ENCODE peak calls at places on chromosomes 2 and 18, in nine cellular contexts. N, H, W, X, Y, M, G, Z and F are unnamed samples.

GRCh38 chr2:239276813-239277193 is 124.0 kb downstream of the HDAC4 start:
- DNase-seq in N (no peak), H (peak), W (no peak), X (no peak), Y (no peak), M (no peak), G (no peak), Z (no peak), F (no peak)

GRCh38 chr2:30910686-30911085 is 103.4 kb upstream of the CAPN13 start:
- DNase-seq in N (no peak), H (no peak), W (no peak), X (no peak), Y (no peak), M (no peak), G (no peak), Z (no peak), F (no peak)

GRCh38 chr2:128091691-128092050 is 671 bp downstream of the UGGT1 start:
- DNase-seq in N (peak), H (peak), W (peak), X (peak), Y (no peak), M (no peak), G (no peak), Z (no peak), F (peak)

GRCh38 chr18:58311390-58311789 is 267.4 kb downstream of the NEDD4L start:
- DNase-seq in N (no peak), H (no peak), W (no peak), X (no peak), Y (no peak), M (no peak), G (no peak), Z (no peak), F (no peak)

GRCh38 chr2:188820576-188820975 is 153.6 kb upstream of the COL3A1 start:
- DNase-seq in N (no peak), H (no peak), W (no peak), X (no peak), Y (no peak), M (no peak), G (no peak), Z (no peak), F (no peak)

GRCh38 chr18:32577561-32577960 is 106.9 kb upstream of the GAREM1 start:
- DNase-seq in N (no peak), H (no peak), W (no peak), X (no peak), Y (no peak), M (no peak), G (no peak), Z (no peak), F (no peak)

GRCh38 chr18:45670281-45670962 is 53.6 kb upstream of the SLC14A1 start:
- DNase-seq in N (peak), H (peak), W (peak), X (peak), Y (no peak), M (no peak), G (peak), Z (no peak), F (peak)

GRCh38 chr2:120404274-120404673 is 58.3 kb downstream of the INHBB start:
- DNase-seq in N (no peak), H (no peak), W (no peak), X (no peak), Y (no peak), M (no peak), G (no peak), Z (no peak), F (no peak)

GRCh38 chr18:50131591-50131990 is 63.4 kb downstream of the MYO5B start:
- DNase-seq in N (no peak), H (no peak), W (no peak), X (peak), Y (no peak), M (no peak), G (no peak), Z (no peak), F (peak)

GRCh38 chr18:35158728-35159443 is 81.9 kb upstream of the ZNF397 start:
- DNase-seq in N (no peak), H (peak), W (no peak), X (no peak), Y (no peak), M (peak), G (no peak), Z (no peak), F (no peak)

GRCh38 chr2:207767461-207768167 is 2.1 kb downstream of the FZD5 start:
- DNase-seq in N (no peak), H (no peak), W (no peak), X (peak), Y (peak), M (no peak), G (no peak), Z (no peak), F (no peak)

GRCh38 chr2:28377201-28377816 is 15.3 kb upstream of the FOSL2 start:
- DNase-seq in N (no peak), H (no peak), W (no peak), X (no peak), Y (no peak), M (no peak), G (no peak), Z (no peak), F (no peak)

GRCh38 chr2:19228720-19229119 is 129.7 kb downstream of the OSR1 start:
- DNase-seq in N (no peak), H (no peak), W (no peak), X (no peak), Y (peak), M (no peak), G (no peak), Z (no peak), F (no peak)

GRCh38 chr18:79617521-79618500 is 61.8 kb upstream of the CTDP1 start:
- DNase-seq in N (no peak), H (no peak), W (no peak), X (no peak), Y (no peak), M (no peak), G (no peak), Z (no peak), F (no peak)

GRCh38 chr2:215356948-215357461 is 45.1 kb downstream of the ATIC start:
- DNase-seq in N (no peak), H (no peak), W (peak), X (peak), Y (no peak), M (no peak), G (no peak), Z (no peak), F (no peak)

GRCh38 chr2:53508667-53509066 is 258.9 kb upstream of the CHAC2 start:
- DNase-seq in N (peak), H (no peak), W (no peak), X (no peak), Y (peak), M (no peak), G (no peak), Z (no peak), F (no peak)

GRCh38 chr2:2318949-2319348 is 12.1 kb downstream of the MYT1L start:
- DNase-seq in N (no peak), H (no peak), W (no peak), X (no peak), Y (no peak), M (no peak), G (no peak), Z (no peak), F (no peak)